ENCODE peak calls at places on chromosomes 16 and 17, in ten cellular contexts. One of them, this sample, is unnamed.

GRCh38 chr17:75652934-75653549 is 13.9 kb downstream of the RECQL5 start:
- DNase-seq in cardiac muscle cell: peak
- DNase-seq in mammary epithelial cell: no peak
- DNase-seq in Peyer's patch: no peak
- DNase-seq in RWPE1: peak
- DNase-seq in ovary: no peak
- DNase-seq in psoas muscle: no peak
- DNase-seq in CD8-positive, alpha-beta memory T cell: no peak
- DNase-seq in CD4-positive, alpha-beta T cell: no peak
- DNase-seq in esophagus squamous epithelium: no peak
- DNase-seq in this sample: peak

GRCh38 chr16:4307215-4308037 is 8.4 kb upstream of the GLIS2 start:
- DNase-seq in psoas muscle: peak
- DNase-seq in RWPE1: peak
- DNase-seq in CD8-positive, alpha-beta memory T cell: peak
- DNase-seq in CD4-positive, alpha-beta T cell: peak
- DNase-seq in mammary epithelial cell: peak
- DNase-seq in Peyer's patch: peak
- DNase-seq in esophagus squamous epithelium: peak
- DNase-seq in ovary: peak
- DNase-seq in cardiac muscle cell: peak
- DNase-seq in this sample: peak

GRCh38 chr17:6701719-6702118 is 11.4 kb downstream of the SLC13A5 start:
- DNase-seq in CD8-positive, alpha-beta memory T cell: no peak
- DNase-seq in esophagus squamous epithelium: no peak
- DNase-seq in RWPE1: no peak
- DNase-seq in CD4-positive, alpha-beta T cell: no peak
- DNase-seq in Peyer's patch: peak
- DNase-seq in psoas muscle: no peak
- DNase-seq in mammary epithelial cell: no peak
- DNase-seq in cardiac muscle cell: peak
- DNase-seq in ovary: no peak
- DNase-seq in this sample: peak

GRCh38 chr17:51748749-51749604 is 409.5 kb downstream of the CA10 start:
- DNase-seq in cardiac muscle cell: no peak
- DNase-seq in Peyer's patch: no peak
- DNase-seq in psoas muscle: no peak
- DNase-seq in esophagus squamous epithelium: no peak
- DNase-seq in RWPE1: no peak
- DNase-seq in mammary epithelial cell: peak
- DNase-seq in ovary: no peak
- DNase-seq in CD8-positive, alpha-beta memory T cell: no peak
- DNase-seq in CD4-positive, alpha-beta T cell: no peak
- DNase-seq in this sample: no peak

GRCh38 chr17:68733241-68734176 is 132.3 kb upstream of the FAM20A start:
- DNase-seq in CD8-positive, alpha-beta memory T cell: no peak
- DNase-seq in cardiac muscle cell: peak
- DNase-seq in esophagus squamous epithelium: no peak
- DNase-seq in psoas muscle: no peak
- DNase-seq in mammary epithelial cell: no peak
- DNase-seq in RWPE1: no peak
- DNase-seq in Peyer's patch: no peak
- DNase-seq in CD4-positive, alpha-beta T cell: no peak
- DNase-seq in ovary: peak
- DNase-seq in this sample: peak

GRCh38 chr17:32586666-32587065 is 99.9 kb downstream of the CDK5R1 start:
- DNase-seq in cardiac muscle cell: peak
- DNase-seq in psoas muscle: no peak
- DNase-seq in CD4-positive, alpha-beta T cell: no peak
- DNase-seq in esophagus squamous epithelium: no peak
- DNase-seq in CD8-positive, alpha-beta memory T cell: no peak
- DNase-seq in ovary: no peak
- DNase-seq in mammary epithelial cell: peak
- DNase-seq in Peyer's patch: no peak
- DNase-seq in RWPE1: peak
- DNase-seq in this sample: peak

GRCh38 chr16:81831722-81832126 is 52.6 kb downstream of the PLCG2 start:
- DNase-seq in psoas muscle: peak
- DNase-seq in ovary: no peak
- DNase-seq in CD8-positive, alpha-beta memory T cell: peak
- DNase-seq in cardiac muscle cell: peak
- DNase-seq in esophagus squamous epithelium: peak
- DNase-seq in CD4-positive, alpha-beta T cell: no peak
- DNase-seq in mammary epithelial cell: no peak
- DNase-seq in RWPE1: no peak
- DNase-seq in Peyer's patch: peak
- DNase-seq in this sample: no peak

GRCh38 chr16:63426275-63426870 is 1390.1 kb upstream of the CDH8 start:
- DNase-seq in ovary: no peak
- DNase-seq in mammary epithelial cell: no peak
- DNase-seq in psoas muscle: no peak
- DNase-seq in CD4-positive, alpha-beta T cell: no peak
- DNase-seq in RWPE1: no peak
- DNase-seq in cardiac muscle cell: peak
- DNase-seq in Peyer's patch: no peak
- DNase-seq in esophagus squamous epithelium: no peak
- DNase-seq in CD8-positive, alpha-beta memory T cell: no peak
- DNase-seq in this sample: no peak

GRCh38 chr17:17694229-17695081 is 13.2 kb downstream of the RAI1 start:
- DNase-seq in psoas muscle: peak
- DNase-seq in CD8-positive, alpha-beta memory T cell: peak
- DNase-seq in RWPE1: peak
- DNase-seq in ovary: peak
- DNase-seq in cardiac muscle cell: peak
- DNase-seq in esophagus squamous epithelium: no peak
- DNase-seq in CD4-positive, alpha-beta T cell: peak
- DNase-seq in Peyer's patch: peak
- DNase-seq in mammary epithelial cell: peak
- DNase-seq in this sample: peak

GRCh38 chr17:70100983-70101382 is 26.0 kb downstream of the KCNJ16 start:
- DNase-seq in mammary epithelial cell: no peak
- DNase-seq in Peyer's patch: no peak
- DNase-seq in ovary: no peak
- DNase-seq in CD4-positive, alpha-beta T cell: no peak
- DNase-seq in RWPE1: no peak
- DNase-seq in psoas muscle: no peak
- DNase-seq in esophagus squamous epithelium: no peak
- DNase-seq in CD8-positive, alpha-beta memory T cell: no peak
- DNase-seq in cardiac muscle cell: no peak
- DNase-seq in this sample: no peak

GRCh38 chr16:65754799-65755691 is 611.4 kb upstream of the CDH5 start:
- DNase-seq in Peyer's patch: no peak
- DNase-seq in CD4-positive, alpha-beta T cell: no peak
- DNase-seq in cardiac muscle cell: peak
- DNase-seq in CD8-positive, alpha-beta memory T cell: no peak
- DNase-seq in psoas muscle: no peak
- DNase-seq in RWPE1: no peak
- DNase-seq in esophagus squamous epithelium: no peak
- DNase-seq in ovary: peak
- DNase-seq in mammary epithelial cell: no peak
- DNase-seq in this sample: no peak

GRCh38 chr16:57736419-57737281 is 1.1 kb downstream of the KATNB1 start:
- DNase-seq in ovary: peak
- DNase-seq in cardiac muscle cell: peak
- DNase-seq in CD4-positive, alpha-beta T cell: peak
- DNase-seq in psoas muscle: no peak
- DNase-seq in CD8-positive, alpha-beta memory T cell: peak
- DNase-seq in esophagus squamous epithelium: no peak
- DNase-seq in RWPE1: peak
- DNase-seq in mammary epithelial cell: peak
- DNase-seq in Peyer's patch: peak
- DNase-seq in this sample: peak

DNA sequence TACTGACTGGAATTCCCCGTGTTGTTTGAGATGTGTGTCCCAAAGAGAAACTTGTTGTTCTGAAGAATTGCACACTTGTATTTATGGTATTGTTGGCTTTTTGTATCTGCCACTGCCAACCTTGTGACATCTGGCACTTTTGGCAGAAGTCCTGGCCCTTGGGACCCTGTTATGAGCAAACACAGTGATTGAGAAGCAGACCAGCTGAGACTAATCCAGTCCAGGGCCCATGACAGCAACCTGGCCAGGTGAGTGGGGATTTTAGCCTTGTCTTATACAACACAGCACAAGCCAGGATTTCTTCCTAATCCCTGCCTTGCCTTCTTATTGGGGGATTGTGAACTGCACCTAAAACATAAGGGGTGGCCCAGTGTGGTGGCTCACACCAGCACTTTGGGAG is 80.0 kb downstream of the NTN1 start:
- DNase-seq in CD4-positive, alpha-beta T cell: no peak
- DNase-seq in esophagus squamous epithelium: no peak
- DNase-seq in ovary: no peak
- DNase-seq in psoas muscle: no peak
- DNase-seq in mammary epithelial cell: no peak
- DNase-seq in RWPE1: no peak
- DNase-seq in CD8-positive, alpha-beta memory T cell: no peak
- DNase-seq in cardiac muscle cell: no peak
- DNase-seq in Peyer's patch: no peak
- DNase-seq in this sample: no peak
- H3K27ac ChIP-seq in CD4-positive, alpha-beta T cell: no peak
- H3K27ac ChIP-seq in esophagus squamous epithelium: peak
- H3K27ac ChIP-seq in ovary: no peak
- H3K27ac ChIP-seq in psoas muscle: no peak
- H3K27ac ChIP-seq in mammary epithelial cell: no peak
- H3K27ac ChIP-seq in RWPE1: no peak
- H3K27ac ChIP-seq in CD8-positive, alpha-beta memory T cell: no peak
- H3K27ac ChIP-seq in cardiac muscle cell: no peak
- H3K27ac ChIP-seq in Peyer's patch: no peak
- H3K27ac ChIP-seq in this sample: no peak

GRCh38 chr16:1723450-1724147 is 17.6 kb downstream of the MAPK8IP3 start:
- DNase-seq in Peyer's patch: peak
- DNase-seq in ovary: no peak
- DNase-seq in RWPE1: no peak
- DNase-seq in mammary epithelial cell: peak
- DNase-seq in psoas muscle: no peak
- DNase-seq in CD4-positive, alpha-beta T cell: no peak
- DNase-seq in CD8-positive, alpha-beta memory T cell: peak
- DNase-seq in cardiac muscle cell: peak
- DNase-seq in esophagus squamous epithelium: no peak
- DNase-seq in this sample: peak
- H3K27ac ChIP-seq in Peyer's patch: peak
- H3K27ac ChIP-seq in ovary: no peak
- H3K27ac ChIP-seq in RWPE1: peak
- H3K27ac ChIP-seq in mammary epithelial cell: no peak
- H3K27ac ChIP-seq in psoas muscle: peak
- H3K27ac ChIP-seq in CD4-positive, alpha-beta T cell: no peak
- H3K27ac ChIP-seq in CD8-positive, alpha-beta memory T cell: no peak
- H3K27ac ChIP-seq in cardiac muscle cell: peak
- H3K27ac ChIP-seq in esophagus squamous epithelium: peak
- H3K27ac ChIP-seq in this sample: no peak

DNA sequence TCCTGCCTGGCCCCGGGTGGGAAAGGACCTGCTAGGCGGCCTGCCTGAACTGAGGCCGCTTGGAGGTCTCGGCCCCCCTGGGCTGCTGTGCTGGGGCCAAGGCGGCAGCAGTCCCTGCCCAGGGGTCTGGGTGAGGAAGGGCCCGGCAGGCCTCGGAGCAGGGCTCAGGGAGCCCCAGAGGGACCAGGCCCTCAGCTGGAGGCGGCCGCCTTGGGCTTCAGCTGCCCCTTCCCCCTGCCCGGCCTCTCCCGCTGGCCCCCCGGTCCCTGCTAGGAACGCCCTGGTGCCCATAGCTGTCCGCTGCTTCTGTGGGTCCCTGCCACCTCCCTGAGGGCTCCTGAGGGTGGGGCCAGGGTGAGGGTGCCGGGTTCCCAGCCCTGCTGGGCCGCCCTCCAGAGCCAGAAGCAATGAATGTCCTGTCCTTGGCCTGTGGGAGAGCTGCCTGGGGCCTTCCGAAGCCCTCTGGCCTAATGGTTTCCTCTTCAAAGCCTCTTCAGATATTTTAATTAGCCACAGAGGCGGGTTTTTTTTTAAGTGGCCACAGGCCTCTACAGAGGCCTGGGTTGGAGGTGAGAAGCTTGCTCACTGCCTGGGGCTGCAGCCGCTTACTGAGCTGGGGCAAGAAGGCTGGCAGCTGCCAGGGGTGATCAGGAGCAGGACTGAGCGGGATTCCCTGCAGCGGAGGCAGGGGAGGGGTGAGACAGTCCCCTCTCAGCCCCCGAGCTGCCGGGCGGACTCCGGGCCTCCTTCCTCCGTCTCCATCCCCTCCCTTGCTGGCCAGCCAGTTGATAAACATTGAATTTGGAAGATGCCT is 10.0 kb downstream of the CENPX start:
- DNase-seq in esophagus squamous epithelium: no peak
- DNase-seq in ovary: no peak
- DNase-seq in CD8-positive, alpha-beta memory T cell: no peak
- DNase-seq in psoas muscle: no peak
- DNase-seq in cardiac muscle cell: no peak
- DNase-seq in CD4-positive, alpha-beta T cell: no peak
- DNase-seq in Peyer's patch: no peak
- DNase-seq in RWPE1: no peak
- DNase-seq in mammary epithelial cell: no peak
- DNase-seq in this sample: no peak
- H3K27ac ChIP-seq in esophagus squamous epithelium: peak
- H3K27ac ChIP-seq in ovary: no peak
- H3K27ac ChIP-seq in CD8-positive, alpha-beta memory T cell: no peak
- H3K27ac ChIP-seq in psoas muscle: no peak
- H3K27ac ChIP-seq in cardiac muscle cell: peak
- H3K27ac ChIP-seq in CD4-positive, alpha-beta T cell: no peak
- H3K27ac ChIP-seq in Peyer's patch: no peak
- H3K27ac ChIP-seq in RWPE1: peak
- H3K27ac ChIP-seq in mammary epithelial cell: no peak
- H3K27ac ChIP-seq in this sample: no peak

GRCh38 chr16:29710227-29711219 is 31.5 kb downstream of the QPRT start:
- DNase-seq in esophagus squamous epithelium: no peak
- DNase-seq in mammary epithelial cell: peak
- DNase-seq in CD4-positive, alpha-beta T cell: peak
- DNase-seq in ovary: no peak
- DNase-seq in Peyer's patch: no peak
- DNase-seq in RWPE1: peak
- DNase-seq in psoas muscle: no peak
- DNase-seq in CD8-positive, alpha-beta memory T cell: no peak
- DNase-seq in cardiac muscle cell: peak
- DNase-seq in this sample: peak

GRCh38 chr16:29705030-29705429 is 26.1 kb downstream of the QPRT start:
- DNase-seq in CD4-positive, alpha-beta T cell: no peak
- DNase-seq in esophagus squamous epithelium: no peak
- DNase-seq in cardiac muscle cell: no peak
- DNase-seq in Peyer's patch: no peak
- DNase-seq in RWPE1: no peak
- DNase-seq in mammary epithelial cell: no peak
- DNase-seq in CD8-positive, alpha-beta memory T cell: no peak
- DNase-seq in psoas muscle: no peak
- DNase-seq in ovary: no peak
- DNase-seq in this sample: no peak

GRCh38 chr16:29714396-29714795 is 31.4 kb downstream of the C16orf54 start:
- DNase-seq in CD8-positive, alpha-beta memory T cell: no peak
- DNase-seq in RWPE1: no peak
- DNase-seq in cardiac muscle cell: no peak
- DNase-seq in CD4-positive, alpha-beta T cell: no peak
- DNase-seq in Peyer's patch: no peak
- DNase-seq in mammary epithelial cell: no peak
- DNase-seq in ovary: no peak
- DNase-seq in esophagus squamous epithelium: no peak
- DNase-seq in psoas muscle: no peak
- DNase-seq in this sample: no peak

GRCh38 chr16:29712770-29713169 is 33.0 kb downstream of the C16orf54 start:
- DNase-seq in RWPE1: no peak
- DNase-seq in cardiac muscle cell: no peak
- DNase-seq in psoas muscle: no peak
- DNase-seq in esophagus squamous epithelium: no peak
- DNase-seq in mammary epithelial cell: no peak
- DNase-seq in CD4-positive, alpha-beta T cell: no peak
- DNase-seq in ovary: no peak
- DNase-seq in CD8-positive, alpha-beta memory T cell: no peak
- DNase-seq in Peyer's patch: no peak
- DNase-seq in this sample: no peak

GRCh38 chr16:29708917-29709600 is 30.1 kb downstream of the QPRT start:
- DNase-seq in cardiac muscle cell: no peak
- DNase-seq in CD8-positive, alpha-beta memory T cell: no peak
- DNase-seq in RWPE1: no peak
- DNase-seq in psoas muscle: no peak
- DNase-seq in CD4-positive, alpha-beta T cell: no peak
- DNase-seq in ovary: no peak
- DNase-seq in esophagus squamous epithelium: no peak
- DNase-seq in Peyer's patch: no peak
- DNase-seq in mammary epithelial cell: no peak
- DNase-seq in this sample: no peak
- H3K27ac ChIP-seq in cardiac muscle cell: no peak
- H3K27ac ChIP-seq in CD8-positive, alpha-beta memory T cell: no peak
- H3K27ac ChIP-seq in RWPE1: no peak
- H3K27ac ChIP-seq in psoas muscle: no peak
- H3K27ac ChIP-seq in CD4-positive, alpha-beta T cell: no peak
- H3K27ac ChIP-seq in ovary: no peak
- H3K27ac ChIP-seq in esophagus squamous epithelium: no peak
- H3K27ac ChIP-seq in Peyer's patch: no peak
- H3K27ac ChIP-seq in mammary epithelial cell: no peak
- H3K27ac ChIP-seq in this sample: no peak

This sample was measured in brain microvascular endothelial cell.